ENCODE peak calls at places on chromosomes 2 and 18, in four cellular contexts. M is mammary epithelial cell, E is kidney, T is kidney epithelial cell. U is an unnamed sample.

GRCh38 chr2:241540766-241541561 is 17.6 kb upstream of the BOK start:
- DNase-seq in M (peak), E (peak), T (no peak), U (no peak)

GRCh38 chr2:73110622-73111299 is 2.0 kb downstream of the RAB11FIP5 start:
- DNase-seq in M (no peak), E (no peak), T (no peak), U (no peak)

GRCh38 chr18:9017170-9017899 is 85.2 kb upstream of the NDUFV2 start:
- DNase-seq in M (peak), E (no peak), T (peak), U (peak)

GRCh38 chr18:60804412-60804811 is 431.8 kb upstream of the MC4R start:
- DNase-seq in M (no peak), E (no peak), T (no peak), U (no peak)

GRCh38 chr18:7750095-7750663 is 183.1 kb downstream of the PTPRM start:
- DNase-seq in M (no peak), E (no peak), T (no peak), U (no peak)

GRCh38 chr2:237671466-237672173 is 44.2 kb downstream of the LRRFIP1 start:
- DNase-seq in M (no peak), E (no peak), T (no peak), U (no peak)

GRCh38 chr2:149077861-149078260 is 39.4 kb downstream of the LYPD6B start:
- DNase-seq in M (no peak), E (no peak), T (no peak), U (no peak)

GRCh38 chr2:227407601-227408089 is 19.9 kb upstream of the SCYGR1 start:
- DNase-seq in M (peak), E (peak), T (no peak), U (no peak)

GRCh38 chr2:172083725-172084483 is 1.4 kb upstream of the DLX1 start:
- DNase-seq in M (no peak), E (no peak), T (no peak), U (no peak)

GRCh38 chr2:238868616-238869292 is 20.9 kb downstream of the TWIST2 start:
- DNase-seq in M (no peak), E (peak), T (no peak), U (no peak)

GRCh38 chr18:79400591-79401381 is 5.1 kb downstream of the NFATC1 start:
- DNase-seq in M (no peak), E (peak), T (no peak), U (no peak)

GRCh38 chr18:57589162-57589561 is 2.7 kb upstream of the FECH start:
- DNase-seq in M (no peak), E (no peak), T (no peak), U (no peak)

GRCh38 chr2:49914281-49914680 is 760.0 kb upstream of the FSHR start:
- DNase-seq in M (peak), E (no peak), T (peak), U (no peak)

GRCh38 chr2:221377597-221377996 is 194.5 kb downstream of the EPHA4 start:
- DNase-seq in M (no peak), E (no peak), T (no peak), U (no peak)

GRCh38 chr18:49628119-49628518 is 66.3 kb downstream of the LIPG start:
- DNase-seq in M (peak), E (no peak), T (no peak), U (no peak)

GRCh38 chr2:200787351-200788128 is 24.2 kb upstream of the BZW1 start:
- DNase-seq in M (peak), E (no peak), T (peak), U (peak)

GRCh38 chr2:40658917-40659316 is 207.0 kb upstream of the SLC8A1 start:
- DNase-seq in M (peak), E (no peak), T (peak), U (no peak)

GRCh38 chr18:2570772-2571199 is 519 bp downstream of the METTL4 start:
- DNase-seq in M (peak), E (peak), T (no peak), U (peak)

GRCh38 chr2:219446101-219446504 is 11.5 kb downstream of the SPEG start:
- DNase-seq in M (peak), E (no peak), T (no peak), U (no peak)

GRCh38 chr2:146615778-146616177 is 1229.1 kb upstream of the ACVR2A start:
- DNase-seq in M (no peak), E (no peak), T (no peak), U (no peak)

GRCh38 chr18:44655435-44655834 is 25.3 kb upstream of the SETBP1 start:
- DNase-seq in M (no peak), E (no peak), T (no peak), U (no peak)

GRCh38 chr18:62436636-62437519 is 85.9 kb upstream of the ZCCHC2 start:
- DNase-seq in M (peak), E (peak), T (no peak), U (no peak)

GRCh38 chr2:230412846-230413245 is 3.2 kb upstream of the SP100 start:
- DNase-seq in M (no peak), E (no peak), T (no peak), U (no peak)

GRCh38 chr18:3442894-3443293 is 7.1 kb upstream of the TGIF1 start:
- DNase-seq in M (no peak), E (no peak), T (no peak), U (no peak)

GRCh38 chr18:2714140-2714539 is 58.6 kb downstream of the SMCHD1 start:
- DNase-seq in M (no peak), E (no peak), T (no peak), U (no peak)

DNA sequence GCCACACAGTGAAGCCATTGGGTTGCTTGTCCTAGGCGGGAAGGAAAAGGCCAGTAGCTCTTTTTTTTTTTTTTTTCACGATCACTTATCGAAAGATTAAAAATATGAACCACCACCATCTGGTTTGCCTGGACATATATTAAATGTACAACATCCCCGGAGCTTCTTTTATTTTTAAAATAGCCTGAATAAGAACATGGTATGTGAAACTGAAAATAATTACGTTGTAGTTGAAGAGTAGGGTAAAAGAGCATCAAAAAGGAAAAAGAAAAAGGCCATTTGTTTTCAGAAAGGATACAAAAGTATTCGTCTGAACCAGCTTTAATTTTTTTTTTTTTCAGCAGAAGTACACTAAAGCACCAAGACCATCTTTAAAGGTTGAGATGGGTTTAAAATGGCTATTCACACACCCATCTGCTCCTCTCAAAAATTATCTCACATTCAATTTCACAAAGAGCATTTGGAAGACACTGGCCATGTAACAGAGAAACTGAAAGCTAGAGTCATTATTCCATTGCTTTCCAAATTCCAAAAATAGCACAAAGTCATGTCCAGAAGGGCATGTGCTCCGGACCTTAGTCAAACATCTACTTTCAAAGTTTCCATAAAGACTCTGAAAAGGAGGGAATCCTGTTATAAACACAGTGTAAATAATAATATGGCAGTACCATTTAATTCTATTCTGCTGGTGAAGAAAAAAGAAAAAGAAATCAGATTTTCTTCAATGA is 82.9 kb downstream of the SCN3A start:
- DNase-seq in M (no peak), E (no peak), T (no peak), U (no peak)
- H3K4me3 ChIP-seq in M (no peak), E (no peak), T (no peak), U (no peak)

GRCh38 chr2:25215948-25216679 is 47.7 kb upstream of the POMC start:
- DNase-seq in M (no peak), E (peak), T (no peak), U (no peak)
- H3K4me3 ChIP-seq in M (no peak), E (peak), T (peak), U (peak)

GRCh38 chr2:100820346-100821254 is 661 bp downstream of the NPAS2 start:
- DNase-seq in M (peak), E (peak), T (no peak), U (no peak)
- H3K4me3 ChIP-seq in M (peak), E (peak), T (peak), U (peak)

DNA sequence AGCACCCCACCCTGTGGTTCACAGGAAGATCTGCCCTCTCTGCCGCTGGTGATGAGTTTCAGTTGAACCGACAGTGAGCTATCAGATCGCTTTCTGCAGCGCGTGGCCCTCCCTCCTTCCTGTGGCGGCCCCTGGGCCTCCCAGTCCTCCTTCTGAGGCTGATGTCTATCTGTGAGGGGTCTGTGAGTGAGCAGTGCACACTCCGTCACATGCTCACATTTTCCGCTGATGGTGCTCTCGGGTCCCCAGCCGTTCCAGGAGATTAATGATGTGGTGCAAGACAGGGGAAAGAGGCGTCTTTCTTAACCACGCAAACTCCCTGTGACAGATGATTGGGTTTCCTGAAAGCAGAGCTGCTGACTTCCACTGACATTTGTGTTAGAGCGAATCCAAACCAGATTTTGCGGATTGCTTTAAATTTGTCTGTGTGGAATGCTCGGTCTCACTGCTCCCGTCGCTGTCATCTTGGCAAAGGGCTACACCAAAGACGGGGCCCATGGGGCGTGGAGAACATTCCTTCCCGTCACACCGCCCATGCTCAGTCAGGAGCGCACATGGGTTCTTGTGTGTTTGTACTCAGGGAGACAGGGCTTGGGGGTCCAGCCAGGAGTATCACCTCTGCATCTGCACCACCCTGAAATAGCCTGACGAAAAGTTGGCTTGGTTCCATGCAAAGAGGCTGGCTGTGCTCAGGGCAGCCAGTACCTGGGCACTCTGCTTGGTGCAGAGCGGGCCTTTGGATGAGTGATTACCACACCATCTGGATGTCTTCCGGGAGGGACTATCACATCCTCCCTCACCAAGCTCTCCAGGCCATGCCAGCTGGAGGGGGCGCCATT is 154.7 kb upstream of the HS6ST1 start:
- DNase-seq in M (no peak), E (peak), T (peak), U (peak)
- H3K4me3 ChIP-seq in M (no peak), E (peak), T (no peak), U (no peak)

U was measured in HFF-Myc.